ENCODE peak calls at places on chromosomes 6 and 20, in seven cellular contexts. I is GM23338, C is nephron progenitor cell, A is fibroblast of pulmonary artery, N is endothelial cell, X is thyroid gland, F is AG09309. E is an unnamed sample.
A peak's percentile ranks its signal among the peaks of the same experiment; 100 is the strongest.

GRCh38 chr6:149451361-149452061 is 33.3 kb downstream of the ZC3H12D start:
- DNase-seq in C (peak; percentile 65), F (no peak), X (peak; percentile 57), A (no peak), N (no peak), I (peak; percentile 55), E (no peak)

GRCh38 chr6:139027620-139028182 is 844 bp upstream of the ABRACL start:
- DNase-seq in I (peak; percentile 82), N (no peak), C (peak; percentile 5), A (peak; percentile 30), X (peak; percentile 26), F (no peak), E (no peak)

GRCh38 chr6:170167657-170168159 is 123.2 kb downstream of the DLL1 start:
- DNase-seq in I (no peak), F (no peak), A (no peak), C (no peak), N (no peak), X (no peak), E (no peak)

GRCh38 chr20:23147964-23148720 is 62.0 kb upstream of the CD93 start:
- DNase-seq in C (no peak), I (no peak), N (no peak), A (peak; percentile 71), X (no peak), F (peak; percentile 54), E (no peak)

GRCh38 chr20:35568645-35569044 is 26.8 kb downstream of the ERGIC3 start:
- DNase-seq in I (peak; percentile 84), X (peak; percentile 14), F (no peak), C (no peak), A (no peak), N (no peak), E (no peak)

GRCh38 chr6:64013061-64013410 is 377.4 kb downstream of the PHF3 start:
- DNase-seq in F (no peak), X (peak; percentile 41), A (peak; percentile 55), N (no peak), C (no peak), I (no peak), E (peak; percentile 82)

GRCh38 chr6:143227675-143228074 is 167.0 kb downstream of the AIG1 start:
- DNase-seq in C (no peak), A (no peak), X (no peak), I (no peak), F (no peak), N (no peak), E (no peak)

GRCh38 chr6:134806151-134806550 is 143.8 kb downstream of the ALDH8A1 start:
- DNase-seq in F (no peak), X (no peak), I (no peak), A (no peak), N (no peak), C (no peak), E (no peak)

GRCh38 chr6:112352607-112353006 is 5.5 kb downstream of the RFPL4B start:
- DNase-seq in N (no peak), A (no peak), I (no peak), C (no peak), X (no peak), F (no peak), E (no peak)

GRCh38 chr6:163634514-163635171 is 220.1 kb downstream of the QKI start:
- DNase-seq in I (peak; percentile 25), F (no peak), N (no peak), X (no peak), A (no peak), C (no peak), E (no peak)

GRCh38 chr6:162387723-162388382 is 339.7 kb downstream of the PRKN start:
- DNase-seq in I (no peak), C (no peak), A (no peak), F (no peak), X (no peak), N (no peak), E (no peak)

GRCh38 chr6:75210885-75211739 is 5.3 kb upstream of the COL12A1 start:
- DNase-seq in A (peak; percentile 85), N (peak; percentile 44), C (peak; percentile 52), I (peak; percentile 88), X (peak; percentile 51), F (no peak), E (no peak)

GRCh38 chr20:24935786-24936525 is 13.1 kb upstream of the CST7 start:
- DNase-seq in N (no peak), I (no peak), C (no peak), X (no peak), A (no peak), F (no peak), E (no peak)

GRCh38 chr6:27251672-27252251 is 4.3 kb downstream of the PRSS16 start:
- DNase-seq in I (peak; percentile 98), C (peak; percentile 87), F (no peak), A (peak; percentile 62), X (peak; percentile 90), N (peak; percentile 90), E (no peak)
- TF ChIP-seq CTCF in I (peak; percentile 51), C (peak; percentile 40), F (no peak), A (peak; percentile 23), X (peak; percentile 47), N (no peak), E (peak; percentile 53)

GRCh38 chr6:69487688-69488087 is 309.1 kb downstream of the LMBRD1 start:
- DNase-seq in A (no peak), I (peak; percentile 55), N (no peak), X (no peak), F (no peak), C (no peak), E (no peak)
- TF ChIP-seq CTCF in A (peak; percentile 9), I (peak; percentile 87), N (peak; percentile 91), X (no peak), F (no peak), C (peak; percentile 39), E (peak; percentile 46)

GRCh38 chr6:32608374-32608773 is 18.7 kb upstream of the HLA-DRB1 start:
- DNase-seq in N (no peak), C (no peak), I (no peak), A (no peak), X (no peak), F (no peak), E (no peak)
- TF ChIP-seq CTCF in N (no peak), C (peak; percentile 46), I (no peak), A (no peak), X (no peak), F (no peak), E (no peak)

DNA sequence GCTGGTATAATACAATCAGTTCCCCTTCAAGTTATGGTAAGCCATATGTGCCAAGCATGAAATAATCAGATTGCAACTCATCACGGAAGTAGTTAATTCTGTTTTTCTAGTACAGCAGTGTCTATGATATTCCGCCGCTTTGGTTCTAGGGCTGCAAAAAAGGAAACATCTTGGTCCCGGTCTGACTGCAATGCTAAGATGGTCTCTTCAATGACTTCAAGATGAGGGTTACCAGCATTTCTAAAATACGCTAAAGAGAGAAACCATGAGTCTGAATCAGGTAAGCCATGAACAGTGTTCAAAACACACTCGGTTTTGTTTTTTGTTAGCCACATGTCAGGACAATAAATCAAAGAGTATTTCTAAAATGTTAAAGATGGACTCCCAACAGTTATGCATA is 3.2 kb upstream of the ANKRD60 start:
- DNase-seq in I (peak; percentile 81), N (no peak), A (no peak), X (no peak), F (no peak), C (no peak), E (no peak)
- TF ChIP-seq CTCF in I (no peak), N (no peak), A (no peak), X (no peak), F (no peak), C (no peak), E (no peak)

DNA sequence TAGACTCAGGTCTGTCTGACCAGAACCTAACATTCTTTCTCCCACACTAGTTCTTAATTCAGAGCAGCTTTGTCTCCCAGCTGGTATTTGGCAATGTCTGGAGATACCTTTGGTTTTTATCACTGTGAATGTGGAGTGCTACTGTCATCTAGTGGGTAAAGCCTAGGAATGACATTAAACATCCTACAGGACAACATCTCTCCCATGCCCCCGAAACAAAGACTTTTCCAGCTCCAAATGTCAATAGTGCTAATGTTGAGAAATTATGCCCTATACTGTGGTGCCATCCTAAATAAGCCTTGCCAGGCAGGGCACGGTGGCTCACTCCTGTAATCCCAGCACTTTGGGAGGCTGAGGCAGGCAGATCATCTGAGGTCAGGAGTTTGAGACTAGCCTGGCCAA is 4.2 kb upstream of the TTPAL start:
- DNase-seq in N (no peak), I (peak; percentile 36), A (peak; percentile 71), C (no peak), F (peak; percentile 46), X (no peak), E (no peak)
- TF ChIP-seq CTCF in N (no peak), I (peak; percentile 31), A (peak; percentile 58), C (peak; percentile 37), F (peak; percentile 74), X (peak; percentile 23), E (peak; percentile 48)

GRCh38 chr20:62740286-62741141 is 31.9 kb downstream of the NTSR1 start:
- DNase-seq in I (no peak), F (peak; percentile 59), A (peak; percentile 80), X (peak; percentile 3), N (no peak), C (no peak), E (peak; percentile 35)
- TF ChIP-seq CTCF in I (no peak), F (no peak), A (no peak), X (no peak), N (no peak), C (no peak), E (no peak)